ENCODE peak calls at places on chromosomes 6 and 20, in five cellular contexts. Y is stomach, K is pancreas, L is IMR-90, Z is A549. Q is an unnamed sample. For H3K4me1, the result is how much of the 10 kb centered on the place peaks cover.

GRCh38 chr20:54668271-54669053 is 193.1 kb downstream of the DOK5 start:
- DNase-seq in Z (peak), L (peak), Y (no peak), K (peak), Q (peak)

GRCh38 chr20:4544765-4545164 is 176.9 kb upstream of the PRND start:
- DNase-seq in Y (no peak), L (peak), K (no peak), Z (no peak), Q (no peak)

GRCh38 chr20:25586877-25587276 is 1.5 kb upstream of the NINL start:
- DNase-seq in Y (no peak), Z (peak), L (peak), K (no peak), Q (no peak)

GRCh38 chr6:158629376-158630221 is 14.9 kb downstream of the DYNLT1 start:
- DNase-seq in Y (peak), Z (no peak), K (peak), L (no peak), Q (no peak)

GRCh38 chr6:22448311-22448711 is 121.1 kb upstream of the HDGFL1 start:
- DNase-seq in L (peak), Y (no peak), K (no peak), Z (peak), Q (peak)

GRCh38 chr6:21164768-21165326 is 428.7 kb upstream of the SOX4 start:
- DNase-seq in Y (no peak), K (no peak), Z (no peak), L (peak), Q (no peak)

GRCh38 chr6:74656442-74656841 is 549.4 kb downstream of the COL12A1 start:
- DNase-seq in K (no peak), Y (no peak), L (no peak), Z (no peak), Q (no peak)

GRCh38 chr6:81909981-81910910 is 157.8 kb upstream of the TENT5A start:
- DNase-seq in L (peak), Z (no peak), K (no peak), Y (no peak), Q (no peak)

GRCh38 chr20:46070215-46070910 is 19.4 kb downstream of the NCOA5 start:
- DNase-seq in L (peak), Z (no peak), K (no peak), Y (no peak), Q (no peak)

GRCh38 chr6:31765910-31766794 is 3.7 kb downstream of the SAPCD1 start:
- DNase-seq in K (no peak), L (no peak), Y (no peak), Z (no peak), Q (no peak)

GRCh38 chr6:18087396-18088165 is 34.9 kb downstream of the NHLRC1 start:
- DNase-seq in K (no peak), L (no peak), Y (no peak), Z (no peak), Q (no peak)

GRCh38 chr6:97394160-97394748 is 111.2 kb upstream of the MMS22L start:
- DNase-seq in Y (peak), K (peak), L (peak), Z (peak), Q (peak)

GRCh38 chr6:164749126-164749758 is 560.2 kb downstream of the C6orf118 start:
- DNase-seq in Z (peak), K (peak), L (no peak), Y (no peak), Q (no peak)

GRCh38 chr6:169263836-169264608 is 10.4 kb upstream of the THBS2 start:
- DNase-seq in Z (no peak), L (peak), K (no peak), Y (no peak), Q (no peak)

GRCh38 chr6:136723780-136724179 is 68.5 kb downstream of the MAP3K5 start:
- DNase-seq in Z (no peak), L (no peak), Y (no peak), K (no peak), Q (no peak)

GRCh38 chr20:3103369-3104032 is 19.0 kb upstream of the AVP start:
- DNase-seq in Z (no peak), Y (no peak), L (no peak), K (no peak), Q (no peak)

GRCh38 chr6:55405474-55406220 is 78.4 kb downstream of the GFRAL start:
- DNase-seq in Y (no peak), L (no peak), K (no peak), Z (no peak), Q (no peak)

GRCh38 chr6:153947817-153948447 is 91.1 kb upstream of the OPRM1 start:
- DNase-seq in K (no peak), Y (no peak), L (no peak), Z (peak), Q (no peak)

GRCh38 chr6:4308354-4308753 is 173.0 kb upstream of the ECI2 start:
- DNase-seq in Z (no peak), L (peak), Y (no peak), K (no peak), Q (no peak)

GRCh38 chr20:53658973-53659372 is 65.3 kb upstream of the ZNF217 start:
- DNase-seq in Z (no peak), L (no peak), K (no peak), Y (no peak), Q (peak)

GRCh38 chr6:33081098-33081824 is 5.5 kb downstream of the HLA-DPB1 start:
- DNase-seq in K (no peak), L (no peak), Z (no peak), Y (no peak), Q (no peak)

GRCh38 chr20:48681201-48681881 is 146.5 kb downstream of the PREX1 start:
- DNase-seq in K (no peak), Z (no peak), L (no peak), Y (no peak), Q (no peak)

GRCh38 chr6:126661646-126662045 is 321.7 kb downstream of the CENPW start:
- DNase-seq in K (no peak), Z (peak), Y (no peak), L (peak), Q (no peak)

GRCh38 chr20:8153281-8153908 is 21.3 kb downstream of the PLCB1 start:
- DNase-seq in K (no peak), Z (no peak), L (peak), Y (no peak), Q (no peak)

GRCh38 chr6:56772737-56773184 is 130.1 kb upstream of the DST start:
- DNase-seq in K (no peak), Z (peak), L (peak), Y (no peak), Q (no peak)

GRCh38 chr6:5457983-5458683 is 196.8 kb downstream of the FARS2 start:
- DNase-seq in K (peak), Z (no peak), L (no peak), Y (peak), Q (no peak)

GRCh38 chr6:44179072-44179536 is 20.5 kb downstream of the CAPN11 start:
- DNase-seq in Y (no peak), K (no peak), Z (no peak), L (no peak), Q (no peak)

GRCh38 chr6:34044945-34045595 is 100.8 kb downstream of the GRM4 start:
- DNase-seq in L (no peak), Y (no peak), K (no peak), Z (no peak), Q (no peak)

GRCh38 chr6:45609141-45609638 is 231.5 kb upstream of the SUPT3H start:
- DNase-seq in Z (no peak), Y (no peak), K (no peak), L (peak), Q (no peak)

GRCh38 chr6:157956171-157956730 is 25.4 kb upstream of the SYNJ2 start:
- DNase-seq in Z (no peak), L (no peak), K (no peak), Y (no peak), Q (no peak)

GRCh38 chr20:63354636-63355385 is 6.3 kb downstream of the CHRNA4 start:
- DNase-seq in Z (no peak), Y (no peak), L (no peak), K (no peak), Q (no peak)

GRCh38 chr20:37737806-37738442 is 44.1 kb downstream of the CTNNBL1 start:
- DNase-seq in L (no peak), Z (no peak), K (no peak), Y (no peak), Q (no peak)

GRCh38 chr20:15012551-15012950 is 675.1 kb upstream of the FLRT3 start:
- DNase-seq in Y (no peak), K (no peak), L (no peak), Z (no peak), Q (no peak)

GRCh38 chr6:25404693-25405169 is 125.6 kb downstream of the CARMIL1 start:
- DNase-seq in Z (no peak), K (no peak), L (no peak), Y (peak), Q (no peak)
- H3K4me1 ChIP-seq in Z (under half), K (under half), L (under half), Y (under half), Q (under half)

GRCh38 chr6:13398081-13398406 is 69.7 kb upstream of the TBC1D7 start:
- DNase-seq in K (no peak), Z (no peak), L (no peak), Y (no peak), Q (no peak)

GRCh38 chr6:13397359-13398080 is 69.2 kb upstream of the TBC1D7 start:
- DNase-seq in K (no peak), Z (peak), Y (no peak), L (no peak), Q (no peak)

GRCh38 chr6:13400772-13401171 is 72.4 kb upstream of the TBC1D7 start:
- DNase-seq in Y (no peak), K (no peak), Z (no peak), L (no peak), Q (no peak)

GRCh38 chr6:13396241-13396792 is 68.0 kb upstream of the TBC1D7 start:
- DNase-seq in Y (no peak), K (no peak), L (no peak), Z (no peak), Q (no peak)

DNA sequence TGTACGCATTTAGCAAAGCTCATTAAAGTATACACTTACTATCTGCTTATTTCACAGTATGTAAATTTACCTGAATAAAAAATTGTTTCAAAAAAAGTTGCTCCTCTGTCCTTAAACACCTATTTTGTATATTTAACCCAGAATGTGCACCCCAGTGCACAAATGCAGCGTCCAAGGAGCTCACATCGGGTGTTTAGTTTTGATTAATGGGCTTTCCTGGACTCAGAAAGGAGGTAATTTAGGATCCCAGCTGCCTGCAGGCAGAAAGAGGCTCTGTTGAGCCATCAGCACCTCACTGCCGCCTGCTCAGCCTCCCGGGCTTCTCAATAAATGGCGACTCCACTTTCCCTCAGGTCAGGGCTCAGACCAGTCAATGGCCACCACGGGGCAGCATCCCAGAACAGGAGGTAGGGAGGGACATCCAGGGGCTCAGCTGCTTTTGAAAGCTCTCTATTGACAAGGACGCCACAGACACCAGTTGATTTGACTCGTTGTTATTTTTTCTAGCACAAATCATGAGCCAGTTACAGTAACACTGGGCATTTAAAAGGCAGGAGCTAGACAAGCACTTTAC is 70.2 kb upstream of the TBC1D7 start:
- DNase-seq in K (no peak), Z (no peak), Y (no peak), L (no peak), Q (no peak)
- TF ChIP-seq CTCF in K (no peak), Z (no peak), Y (no peak), L (no peak), Q (no peak)

DNA sequence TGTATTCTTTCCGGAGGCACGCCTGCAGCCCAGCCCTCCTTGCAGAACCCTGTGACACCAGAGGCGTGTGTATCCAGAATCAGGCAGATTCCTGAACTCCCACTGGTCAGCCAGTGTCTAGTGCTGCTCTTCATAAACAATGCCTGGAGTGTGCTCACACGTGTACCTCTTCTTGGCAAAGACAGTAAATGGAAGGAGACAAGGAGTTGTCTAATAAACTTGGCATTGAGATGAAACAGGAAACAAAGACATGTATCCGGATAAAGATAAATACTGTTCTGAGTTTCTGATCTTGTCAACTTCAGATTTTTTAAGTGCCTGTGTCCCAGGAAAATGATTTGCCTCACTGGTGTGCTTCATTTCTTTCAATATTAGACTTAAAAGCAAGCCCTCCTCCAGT is 1.7 kb downstream of the RPS6KA2 start:
- DNase-seq in L (peak), K (no peak), Y (no peak), Z (no peak), Q (no peak)
- H3K4me1 ChIP-seq in L (under half), K (under half), Y (under half), Z (under half), Q (under half)

GRCh38 chr20:59159091-59159821 is 4.4 kb upstream of the ZNF831 start:
- DNase-seq in Y (no peak), Z (no peak), K (no peak), L (no peak), Q (no peak)
- TF ChIP-seq CTCF in Y (no peak), Z (no peak), K (no peak), L (no peak), Q (peak)